ENCODE peak calls at places on chromosomes 2 and 18, in eight cellular contexts. Q is breast epithelium, O is fibroblast of lung, R is BJ, T is upper lobe of left lung, G is MG63, Z is right lobe of liver, J is neural progenitor cell. U is an unnamed sample.

GRCh38 chr2:112885503-112885897 is 25.5 kb upstream of the IL37 start:
- DNase-seq in Q (no peak), O (no peak), R (no peak), T (no peak), G (no peak), Z (no peak), J (no peak), U (no peak)

GRCh38 chr18:13611058-13611615 is 115.2 kb downstream of the FAM210A start:
- DNase-seq in Q (no peak), O (peak; percentile 23), R (no peak), T (peak; percentile 71), G (no peak), Z (no peak), J (peak; percentile 51), U (no peak)

GRCh38 chr2:31202041-31202440 is 15.3 kb downstream of the CAPN14 start:
- DNase-seq in Q (no peak), O (no peak), R (no peak), T (no peak), G (peak; percentile 30), Z (no peak), J (no peak), U (no peak)

GRCh38 chr2:239000089-239000488 is 152.2 kb downstream of the TWIST2 start:
- DNase-seq in Q (no peak), O (no peak), R (no peak), T (no peak), G (no peak), Z (no peak), J (no peak), U (no peak)

GRCh38 chr2:71991397-71991796 is 156.3 kb downstream of the CYP26B1 start:
- DNase-seq in Q (no peak), O (no peak), R (no peak), T (no peak), G (no peak), Z (no peak), J (no peak), U (peak; percentile 40)

GRCh38 chr2:152627010-152627957 is 90.0 kb downstream of the PRPF40A start:
- DNase-seq in Q (no peak), O (peak; percentile 72), R (no peak), T (no peak), G (no peak), Z (no peak), J (peak; percentile 15), U (no peak)

GRCh38 chr2:32937602-32938450 is 8.9 kb upstream of the LTBP1 start:
- DNase-seq in Q (no peak), O (peak; percentile 33), R (no peak), T (no peak), G (no peak), Z (no peak), J (peak; percentile 66), U (no peak)

GRCh38 chr2:27442282-27442980 is at the start of gene KRTCAP3:
- DNase-seq in Q (peak; percentile 72), O (no peak), R (no peak), T (peak; percentile 94), G (no peak), Z (peak; percentile 60), J (peak; percentile 93), U (peak; percentile 88)

GRCh38 chr2:226079677-226080076 is 680.2 kb downstream of the NYAP2 start:
- DNase-seq in Q (no peak), O (peak; percentile 91), R (peak; percentile 66), T (no peak), G (peak; percentile 71), Z (no peak), J (no peak), U (no peak)

GRCh38 chr2:167954500-167954899 is 292.9 kb downstream of the STK39 start:
- DNase-seq in Q (no peak), O (no peak), R (no peak), T (no peak), G (no peak), Z (no peak), J (no peak), U (no peak)

GRCh38 chr2:17706845-17707244 is 46.8 kb downstream of the SMC6 start:
- DNase-seq in Q (no peak), O (no peak), R (no peak), T (no peak), G (no peak), Z (no peak), J (no peak), U (no peak)

GRCh38 chr18:75216926-75217303 is 6.3 kb downstream of the TSHZ1 start:
- DNase-seq in Q (no peak), O (no peak), R (no peak), T (no peak), G (no peak), Z (no peak), J (no peak), U (no peak)

GRCh38 chr18:75215663-75216062 is 5.1 kb downstream of the TSHZ1 start:
- DNase-seq in Q (no peak), O (no peak), R (no peak), T (no peak), G (no peak), Z (no peak), J (no peak), U (no peak)

GRCh38 chr18:75216212-75216925 is 5.8 kb downstream of the TSHZ1 start:
- DNase-seq in Q (no peak), O (no peak), R (no peak), T (no peak), G (no peak), Z (no peak), J (no peak), U (no peak)

GRCh38 chr18:75213610-75214009 is 3.0 kb downstream of the TSHZ1 start:
- DNase-seq in Q (no peak), O (peak; percentile 65), R (peak; percentile 78), T (no peak), G (no peak), Z (no peak), J (no peak), U (no peak)

DNA sequence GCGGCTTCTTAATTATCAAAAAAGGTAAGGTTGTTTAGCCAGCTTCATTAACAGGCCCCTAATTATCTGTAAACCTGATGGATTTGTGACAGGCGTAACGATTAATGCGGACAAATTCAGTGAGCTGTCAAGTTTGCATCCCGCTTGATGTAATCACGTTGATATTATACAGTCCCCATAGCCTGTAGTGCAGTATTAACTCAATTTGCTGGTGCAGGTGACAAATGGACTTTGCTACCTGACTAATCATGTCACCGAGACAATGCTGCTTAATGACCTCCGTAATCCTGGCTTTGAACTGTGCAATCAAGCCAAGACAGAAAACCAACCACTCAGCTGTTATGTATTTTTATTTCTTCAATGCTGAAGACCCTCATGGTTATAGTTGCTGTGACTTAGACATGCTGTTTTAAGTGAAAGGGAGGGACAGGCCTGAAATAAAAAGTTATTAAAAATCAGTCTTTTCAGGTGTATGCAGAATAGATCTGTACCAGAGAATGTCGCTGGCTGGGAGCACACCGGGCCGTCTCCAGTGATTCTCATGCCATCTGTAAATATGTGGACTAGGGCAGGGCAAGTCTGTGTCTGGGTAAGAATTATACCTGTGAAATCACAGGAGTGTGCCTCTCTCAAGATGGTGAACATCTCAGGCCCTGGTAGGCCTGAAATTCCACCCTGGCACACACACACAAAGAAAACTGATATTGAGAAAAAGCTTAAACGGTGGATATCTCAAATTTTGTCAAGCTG is 4.3 kb downstream of the TSHZ1 start:
- DNase-seq in Q (no peak), O (no peak), R (no peak), T (no peak), G (no peak), Z (no peak), J (no peak), U (no peak)
- H3K27me3 ChIP-seq in Q (no peaks in the 10 kb centered on the region), O (no peaks in the 10 kb centered on the region), R (no peaks in the 10 kb centered on the region), T (no peaks in the 10 kb centered on the region), G (peaks cover 2% of the 10 kb centered on the region), Z (no peaks in the 10 kb centered on the region), J (peaks cover 54% of the 10 kb centered on the region), U (no peaks in the 10 kb centered on the region)

GRCh38 chr2:232421189-232421785 is 14.6 kb downstream of the ALPG start:
- DNase-seq in Q (peak; percentile 5), O (no peak), R (no peak), T (no peak), G (no peak), Z (no peak), J (peak; percentile 33), U (peak; percentile 66)
- H3K27me3 ChIP-seq in Q (peaks cover 59% of the 10 kb centered on the region), O (peaks cover 50% of the 10 kb centered on the region), R (peaks cover 54% of the 10 kb centered on the region), T (peaks cover 29% of the 10 kb centered on the region), G (peaks cover 29% of the 10 kb centered on the region), Z (peaks cover 21% of the 10 kb centered on the region), J (peaks cover 97% of the 10 kb centered on the region), U (peaks cover 70% of the 10 kb centered on the region)

DNA sequence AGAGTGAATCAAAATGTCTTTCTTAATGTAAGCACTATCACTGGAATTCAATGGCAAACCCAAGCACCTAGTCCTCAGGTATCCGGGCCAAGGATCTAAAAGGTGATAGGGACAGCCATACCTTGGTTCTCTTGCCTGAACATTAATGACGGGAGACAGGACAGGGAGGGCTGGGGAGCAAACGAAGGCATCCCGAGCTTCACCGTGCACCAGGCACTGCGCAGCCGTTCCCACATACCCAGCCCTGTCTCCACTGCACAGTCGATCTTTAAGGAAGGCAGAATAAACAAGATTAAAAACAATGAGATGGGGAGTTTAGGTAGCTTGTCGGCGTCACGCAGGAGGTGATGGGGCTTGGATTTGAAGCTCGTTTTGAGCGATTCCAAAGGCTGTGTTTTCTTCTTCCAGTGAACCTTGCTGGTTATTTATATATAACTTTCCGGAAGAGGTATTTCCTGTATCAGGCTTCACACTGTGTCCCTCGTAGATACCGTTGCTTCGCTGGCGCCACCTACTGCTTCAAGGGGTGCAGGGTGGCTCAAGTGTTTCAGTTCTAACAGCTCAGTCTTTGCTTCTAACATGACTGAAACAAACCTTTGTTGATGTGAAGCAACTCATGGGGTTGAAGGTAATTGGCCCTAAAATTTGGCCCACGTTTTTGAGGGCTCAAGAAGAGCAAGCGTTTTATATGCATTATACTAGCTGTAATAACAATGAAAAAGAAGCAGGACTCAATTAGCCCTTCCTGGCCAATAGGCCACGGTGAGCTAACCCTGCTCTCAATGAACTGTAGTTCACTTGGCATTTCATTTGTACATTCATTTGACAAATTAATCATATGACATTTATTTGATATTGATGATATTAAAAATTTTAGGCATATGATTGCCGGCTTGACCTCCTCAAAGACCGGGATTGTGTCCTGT is 77.4 kb downstream of the DCDC2C start:
- DNase-seq in Q (no peak), O (peak; percentile 61), R (no peak), T (no peak), G (peak; percentile 53), Z (peak; percentile 73), J (peak; percentile 76), U (peak; percentile 77)
- H3K27me3 ChIP-seq in Q (no peaks in the 10 kb centered on the region), O (no peaks in the 10 kb centered on the region), R (no peaks in the 10 kb centered on the region), T (no peaks in the 10 kb centered on the region), G (peaks cover 4% of the 10 kb centered on the region), Z (no peaks in the 10 kb centered on the region), J (no peaks in the 10 kb centered on the region), U (no peaks in the 10 kb centered on the region)

GRCh38 chr18:8374652-8375051 is 234.6 kb upstream of the RAB12 start:
- DNase-seq in Q (no peak), O (no peak), R (no peak), T (no peak), G (no peak), Z (no peak), J (no peak), U (no peak)
- H3K27me3 ChIP-seq in Q (no peaks in the 10 kb centered on the region), O (no peaks in the 10 kb centered on the region), R (no peaks in the 10 kb centered on the region), T (no peaks in the 10 kb centered on the region), G (no peaks in the 10 kb centered on the region), Z (no peaks in the 10 kb centered on the region), J (no peaks in the 10 kb centered on the region), U (no peaks in the 10 kb centered on the region)